ENCODE peak calls at places on chromosomes 13 and 19, in five cellular contexts. C is WTC11, G is NCI-H2029, K is substantia nigra, X is nucleus accumbens. U is an unnamed sample.

GRCh38 chr19:485122-485521 is 11.2 kb upstream of the MADCAM1 start:
- DNase-seq in C (no peak), K (no peak), G (no peak), X (no peak), U (no peak)

GRCh38 chr13:98556968-98557591 is 19.8 kb downstream of the STK24 start:
- DNase-seq in C (no peak), X (no peak), G (no peak), K (no peak), U (no peak)

GRCh38 chr19:10271543-10272086 is 695 bp downstream of the ICAM1 start:
- DNase-seq in G (no peak), X (no peak), C (no peak), K (no peak), U (no peak)

GRCh38 chr13:50123862-50124535 is 108.8 kb downstream of the KCNRG start:
- DNase-seq in K (peak), X (no peak), C (peak), G (peak), U (peak)

GRCh38 chr19:45098521-45099464 is 5.8 kb downstream of the PPP1R37 start:
- DNase-seq in G (peak), X (peak), C (no peak), K (no peak), U (no peak)

GRCh38 chr19:35871611-35872010 is 3.2 kb downstream of the APLP1 start:
- DNase-seq in X (no peak), G (no peak), K (no peak), C (no peak), U (no peak)

GRCh38 chr13:51158923-51159322 is 47.8 kb upstream of the C13orf42 start:
- DNase-seq in K (no peak), X (no peak), C (no peak), G (no peak), U (no peak)

GRCh38 chr19:2053601-2054389 is 2.8 kb upstream of the MKNK2 start:
- DNase-seq in G (peak), C (no peak), K (no peak), X (no peak), U (no peak)

GRCh38 chr13:45718063-45718462 is 15.9 kb downstream of the CBY2 start:
- DNase-seq in C (no peak), K (no peak), X (no peak), G (no peak), U (peak)

GRCh38 chr13:48437381-48437780 is 24.5 kb upstream of the LPAR6 start:
- DNase-seq in X (peak), C (no peak), K (no peak), G (no peak), U (no peak)

GRCh38 chr19:28289294-28290063 is 923.5 kb downstream of the UQCRFS1 start:
- DNase-seq in K (peak), X (peak), C (no peak), G (peak), U (no peak)

GRCh38 chr13:57640582-57640981 is 9.0 kb downstream of the PCDH17 start:
- DNase-seq in G (no peak), C (no peak), K (no peak), X (no peak), U (no peak)

GRCh38 chr13:78228211-78228610 is 309.6 kb upstream of the EDNRB start:
- DNase-seq in G (no peak), X (no peak), K (no peak), C (no peak), U (no peak)

GRCh38 chr19:10808937-10809655 is 26.9 kb downstream of the TMED1 start:
- DNase-seq in K (no peak), G (no peak), X (no peak), C (no peak), U (peak)

GRCh38 chr13:111371720-111372119 is 51.3 kb downstream of the TEX29 start:
- DNase-seq in K (no peak), X (no peak), C (no peak), G (no peak), U (no peak)

GRCh38 chr19:49502866-49503581 is 6.8 kb downstream of the RPS11 start:
- DNase-seq in C (no peak), G (peak), K (no peak), X (no peak), U (peak)

GRCh38 chr13:59702269-59702668 is 461.5 kb downstream of the DIAPH3 start:
- DNase-seq in C (no peak), K (no peak), X (no peak), G (no peak), U (no peak)

GRCh38 chr13:44810067-44810840 is 179.0 kb downstream of the NUFIP1 start:
- DNase-seq in K (no peak), C (no peak), G (no peak), X (no peak), U (no peak)

GRCh38 chr19:10927691-10928562 is 512 bp downstream of the YIPF2 start:
- DNase-seq in C (no peak), G (no peak), X (no peak), K (no peak), U (no peak)

GRCh38 chr13:111900390-111901180 is 166.4 kb upstream of the SOX1 start:
- DNase-seq in K (no peak), C (peak), G (no peak), X (no peak), U (no peak)

GRCh38 chr19:28039677-28040381 is 1173.1 kb downstream of the UQCRFS1 start:
- DNase-seq in X (no peak), C (no peak), G (peak), K (no peak), U (no peak)

GRCh38 chr19:36436531-36436930 is 18.1 kb upstream of the ZFP82 start:
- DNase-seq in G (no peak), X (no peak), K (no peak), C (no peak), U (no peak)

GRCh38 chr19:27971071-27971470 is 1241.9 kb downstream of the UQCRFS1 start:
- DNase-seq in X (no peak), K (no peak), G (no peak), C (peak), U (no peak)

GRCh38 chr19:52237197-52237596 is 32.2 kb upstream of the ZNF766 start:
- DNase-seq in X (no peak), G (no peak), C (no peak), K (no peak), U (no peak)

GRCh38 chr19:3357731-3358391 is 8.5 kb upstream of the NFIC start:
- DNase-seq in X (no peak), C (no peak), K (no peak), G (no peak), U (peak)

GRCh38 chr13:97976551-97977375 is 23.3 kb downstream of the IPO5 start:
- DNase-seq in X (no peak), C (peak), G (no peak), K (peak), U (no peak)

GRCh38 chr13:73757471-73758233 is 376.6 kb downstream of the KLF12 start:
- DNase-seq in X (no peak), G (no peak), K (no peak), C (no peak), U (no peak)

GRCh38 chr19:1283207-1283916 is 2.3 kb upstream of the EFNA2 start:
- DNase-seq in G (no peak), C (no peak), K (no peak), X (no peak), U (no peak)

GRCh38 chr19:10762656-10763055 is 44.8 kb downstream of the DNM2 start:
- DNase-seq in X (no peak), G (no peak), K (no peak), C (no peak), U (no peak)

GRCh38 chr19:14002571-14003278 is 3.4 kb downstream of the RFX1 start:
- DNase-seq in K (no peak), X (no peak), G (no peak), C (no peak), U (no peak)

GRCh38 chr13:52862358-52863206 is 14.1 kb upstream of the PCDH8 start:
- DNase-seq in X (no peak), K (no peak), C (peak), G (no peak), U (no peak)

GRCh38 chr19:4472174-4472974 is at the start of gene HDGFL2:
- DNase-seq in X (no peak), G (no peak), K (peak), C (no peak), U (no peak)

GRCh38 chr19:46571495-46571894 is 29.6 kb upstream of the CALM3 start:
- DNase-seq in X (no peak), K (no peak), C (peak), G (no peak), U (no peak)

GRCh38 chr13:98575009-98575866 is 1.7 kb downstream of the STK24 start:
- DNase-seq in G (no peak), K (no peak), X (no peak), C (no peak), U (no peak)

GRCh38 chr19:10555613-10555979 is 10.2 kb downstream of the KRI1 start:
- DNase-seq in K (no peak), C (no peak), X (no peak), G (no peak), U (no peak)

U was measured in T-helper 2 cell.